ENCODE peak calls at places on chromosomes 12 and 14, in ten cellular contexts. H is activated T-helper 1 cell treated with anti-CD3 and anti-CD28 coated beads, Interleukin-2, amount 50 U/mL, for 16 hours; C is activated CD4-positive, alpha-beta T cell treated with anti-CD3 and anti-CD28 coated beads, Interleukin-2, amount 10 ng/mL, durations not matched to agents 7 days and 5 days; Q is GM12892; S is AG09319; Y is transverse colon; K is stimulated activated CD8-positive, alpha-beta memory T cell treated with anti-CD3 and anti-CD28 coated beads, Interleukin-7, amount 100 ng/mL, for 1 hour; U is endothelial cell; F is mucosa of gallbladder; A is central memory CD8-positive, alpha-beta T cell. W is an unnamed sample.

GRCh38 chr12:58487280-58488141 is 432.8 kb downstream of the LRIG3 start:
- DNase-seq in H (no peak), C (no peak), Q (no peak), S (no peak), Y (no peak), K (no peak), U (no peak), F (no peak), A (no peak), W (no peak)

GRCh38 chr12:94560416-94561221 is 89.7 kb downstream of the TMCC3 start:
- DNase-seq in H (no peak), C (no peak), Q (peak), S (no peak), Y (peak), K (no peak), U (no peak), F (no peak), A (no peak), W (peak)

GRCh38 chr14:35368583-35368982 is 36.0 kb downstream of the NFKBIA start:
- DNase-seq in H (no peak), C (no peak), Q (no peak), S (no peak), Y (no peak), K (no peak), U (no peak), F (no peak), A (no peak), W (no peak)

GRCh38 chr12:31591308-31591901 is 469 bp upstream of the DENND5B start:
- DNase-seq in H (no peak), C (no peak), Q (no peak), S (no peak), Y (peak), K (no peak), U (peak), F (peak), A (no peak), W (no peak)

GRCh38 chr12:112151766-112152541 is 26.6 kb downstream of the TRAFD1 start:
- DNase-seq in H (no peak), C (no peak), Q (no peak), S (no peak), Y (no peak), K (no peak), U (no peak), F (no peak), A (no peak), W (no peak)

GRCh38 chr14:74905595-74906142 is 17.4 kb downstream of the RPS6KL1 start:
- DNase-seq in H (peak), C (peak), Q (peak), S (no peak), Y (peak), K (peak), U (peak), F (peak), A (peak), W (no peak)

GRCh38 chr14:32366256-32366655 is 37.2 kb downstream of the AKAP6 start:
- DNase-seq in H (no peak), C (no peak), Q (no peak), S (no peak), Y (no peak), K (no peak), U (no peak), F (no peak), A (no peak), W (no peak)

GRCh38 chr14:21087294-21088091 is 11.0 kb downstream of the ZNF219 start:
- DNase-seq in H (peak), C (peak), Q (no peak), S (peak), Y (no peak), K (peak), U (peak), F (no peak), A (peak), W (peak)

GRCh38 chr12:28563926-28564325 is 373.7 kb downstream of the CCDC91 start:
- DNase-seq in H (no peak), C (no peak), Q (no peak), S (peak), Y (no peak), K (no peak), U (no peak), F (no peak), A (no peak), W (no peak)

GRCh38 chr12:77064891-77065360 is 443 bp downstream of the E2F7 start:
- DNase-seq in H (no peak), C (peak), Q (no peak), S (no peak), Y (no peak), K (no peak), U (no peak), F (no peak), A (no peak), W (no peak)

GRCh38 chr12:102634216-102634615 is 153.9 kb upstream of the IGF1 start:
- DNase-seq in H (no peak), C (no peak), Q (no peak), S (peak), Y (no peak), K (no peak), U (no peak), F (no peak), A (no peak), W (no peak)

W was measured in retinal pigment epithelial cell.